ENCODE peak calls at places on chromosome 20, in eight cellular contexts. X, P, D, F, N, W, S and R are unnamed samples.

GRCh38 chr20:44074252-44075151 is 112.5 kb downstream of the JPH2 start:
- DNase-seq in S (no peak), F (peak), N (no peak), W (no peak), X (no peak), D (no peak), P (no peak), R (peak)

GRCh38 chr20:52937701-52938100 is 34.5 kb upstream of the TSHZ2 start:
- DNase-seq in W (no peak), S (no peak), X (no peak), N (peak), F (no peak), D (no peak), P (peak), R (peak)

GRCh38 chr20:35604444-35604750 is 11.2 kb upstream of the SPAG4 start:
- DNase-seq in F (no peak), S (no peak), W (peak), P (no peak), N (peak), D (no peak), X (peak), R (no peak)

GRCh38 chr20:10536531-10536930 is 101.4 kb downstream of the SLX4IP start:
- DNase-seq in P (no peak), S (no peak), X (no peak), N (peak), W (no peak), D (no peak), F (no peak), R (peak)

GRCh38 chr20:7843613-7844012 is 96.6 kb downstream of the HAO1 start:
- DNase-seq in F (no peak), X (no peak), W (no peak), N (peak), S (no peak), P (no peak), D (no peak), R (peak)

GRCh38 chr20:63082308-63082938 is 75.7 kb upstream of the BHLHE23 start:
- DNase-seq in D (peak), P (no peak), F (no peak), S (peak), W (peak), N (peak), X (no peak), R (peak)

GRCh38 chr20:5735845-5736530 is 14.2 kb upstream of the SHLD1 start:
- DNase-seq in S (no peak), W (no peak), D (no peak), P (no peak), F (no peak), X (no peak), N (peak), R (no peak)

GRCh38 chr20:4243071-4243470 is 227.7 kb upstream of the RNF24 start:
- DNase-seq in S (no peak), D (no peak), X (no peak), W (peak), P (peak), F (no peak), N (peak), R (no peak)

GRCh38 chr20:40160151-40160550 is 528.9 kb downstream of the MAFB start:
- DNase-seq in N (peak), S (no peak), P (peak), D (no peak), F (no peak), X (peak), W (peak), R (peak)